ENCODE peak calls at places on chromosomes 11 and 22, in ten cellular contexts. E is erythroblast, N is stomach, Z is sigmoid colon, C is GM12878, V is body of pancreas, O is ovary, T is tibial nerve, A is right lobe of liver, Q is A549. H is an unnamed sample.

GRCh38 chr11:101049813-101050212 is 79.8 kb downstream of the PGR start:
- DNase-seq in E (no peak), N (no peak), Z (no peak), C (no peak), V (no peak), O (no peak), T (no peak), A (no peak), Q (no peak), H (no peak)

GRCh38 chr11:65851083-65851579 is 6.8 kb downstream of the CFL1 start:
- DNase-seq in E (peak; percentile 58), N (no peak), Z (no peak), C (no peak), V (no peak), O (no peak), T (no peak), A (no peak), Q (no peak), H (no peak)

GRCh38 chr11:30310623-30311022 is 12.3 kb upstream of the ARL14EP start:
- DNase-seq in E (no peak), N (no peak), Z (no peak), C (peak; percentile 53), V (no peak), O (no peak), T (no peak), A (no peak), Q (no peak), H (no peak)

GRCh38 chr11:8338138-8338537 is 74.5 kb upstream of the LMO1 start:
- DNase-seq in E (peak; percentile 20), N (peak; percentile 58), Z (no peak), C (no peak), V (peak; percentile 59), O (peak; percentile 30), T (no peak), A (peak; percentile 56), Q (peak; percentile 77), H (peak; percentile 85)

GRCh38 chr11:119797736-119798135 is 68.7 kb upstream of the NECTIN1 start:
- DNase-seq in E (no peak), N (no peak), Z (no peak), C (no peak), V (no peak), O (no peak), T (no peak), A (no peak), Q (no peak), H (no peak)

GRCh38 chr22:19149047-19149883 is 827 bp downstream of the GSC2 start:
- DNase-seq in E (peak; percentile 23), N (no peak), Z (no peak), C (no peak), V (no peak), O (no peak), T (no peak), A (no peak), Q (no peak), H (no peak)

GRCh38 chr11:61951484-61952135 is 1.5 kb downstream of the BEST1 start:
- DNase-seq in E (no peak), N (no peak), Z (peak; percentile 51), C (no peak), V (no peak), O (peak; percentile 16), T (no peak), A (no peak), Q (no peak), H (no peak)

GRCh38 chr11:70415642-70416395 is 17.5 kb downstream of the CTTN start:
- DNase-seq in E (no peak), N (no peak), Z (no peak), C (no peak), V (no peak), O (no peak), T (no peak), A (no peak), Q (no peak), H (no peak)

GRCh38 chr11:77749232-77749631 is 71.3 kb downstream of the RSF1 start:
- DNase-seq in E (no peak), N (no peak), Z (no peak), C (no peak), V (no peak), O (no peak), T (no peak), A (no peak), Q (no peak), H (no peak)
- TF ChIP-seq POLR2A in E (no peak), N (no peak), Z (no peak), C (no peak), V (no peak), O (no peak), T (no peak), A (no peak), Q (no peak), H (no peak)

GRCh38 chr11:121460941-121461514 is 8.3 kb upstream of the SORL1-AS1 start:
- DNase-seq in E (no peak), N (no peak), Z (no peak), C (no peak), V (no peak), O (no peak), T (no peak), A (peak; percentile 91), Q (no peak), H (no peak)

GRCh38 chr11:121461843-121462242 is 9.1 kb upstream of the SORL1-AS1 start:
- DNase-seq in E (no peak), N (no peak), Z (no peak), C (no peak), V (no peak), O (no peak), T (no peak), A (no peak), Q (no peak), H (no peak)

GRCh38 chr11:121458551-121458950 is 5.8 kb upstream of the SORL1-AS1 start:
- DNase-seq in E (no peak), N (no peak), Z (no peak), C (no peak), V (no peak), O (no peak), T (no peak), A (no peak), Q (no peak), H (no peak)

GRCh38 chr11:121456816-121457431 is 4.2 kb upstream of the SORL1-AS1 start:
- DNase-seq in E (no peak), N (no peak), Z (no peak), C (no peak), V (no peak), O (no peak), T (no peak), A (no peak), Q (no peak), H (no peak)

GRCh38 chr11:121459413-121460041 is 6.8 kb upstream of the SORL1-AS1 start:
- DNase-seq in E (no peak), N (no peak), Z (no peak), C (no peak), V (no peak), O (no peak), T (no peak), A (peak; percentile 83), Q (no peak), H (no peak)
- TF ChIP-seq POLR2A in E (no peak), N (no peak), Z (no peak), C (no peak), V (no peak), O (no peak), T (no peak), A (no peak), Q (no peak), H (no peak)

GRCh38 chr11:116812109-116812508 is 11.0 kb downstream of the APOA4 start:
- DNase-seq in E (no peak), N (peak; percentile 13), Z (no peak), C (no peak), V (no peak), O (no peak), T (no peak), A (no peak), Q (no peak), H (no peak)

GRCh38 chr11:116813170-116813569 is 9.9 kb downstream of the APOA4 start:
- DNase-seq in E (no peak), N (peak; percentile 11), Z (peak; percentile 10), C (no peak), V (no peak), O (no peak), T (no peak), A (no peak), Q (no peak), H (no peak)

GRCh38 chr11:116808262-116809175 is 14.6 kb downstream of the APOA4 start:
- DNase-seq in E (no peak), N (peak; percentile 81), Z (peak; percentile 30), C (no peak), V (peak; percentile 83), O (no peak), T (no peak), A (peak; percentile 95), Q (no peak), H (no peak)

GRCh38 chr11:116811194-116811593 is 11.9 kb downstream of the APOA4 start:
- DNase-seq in E (no peak), N (no peak), Z (no peak), C (no peak), V (no peak), O (no peak), T (no peak), A (no peak), Q (no peak), H (no peak)

GRCh38 chr11:116807601-116808261 is 15.4 kb downstream of the APOA4 start:
- DNase-seq in E (no peak), N (peak; percentile 21), Z (peak; percentile 54), C (no peak), V (peak; percentile 58), O (no peak), T (no peak), A (no peak), Q (no peak), H (no peak)
- TF ChIP-seq POLR2A in E (no peak), N (no peak), Z (no peak), C (no peak), V (no peak), O (no peak), T (no peak), A (no peak), Q (no peak), H (no peak)

GRCh38 chr11:64395545-64396078 is 36.6 kb downstream of the RPS6KA4 start:
- DNase-seq in E (no peak), N (no peak), Z (no peak), C (no peak), V (no peak), O (no peak), T (no peak), A (no peak), Q (no peak), H (no peak)

GRCh38 chr11:64401775-64402174 is 42.8 kb downstream of the RPS6KA4 start:
- DNase-seq in E (no peak), N (no peak), Z (no peak), C (no peak), V (no peak), O (no peak), T (no peak), A (no peak), Q (no peak), H (no peak)

GRCh38 chr11:64396079-64396591 is 37.2 kb downstream of the RPS6KA4 start:
- DNase-seq in E (no peak), N (no peak), Z (no peak), C (no peak), V (no peak), O (no peak), T (no peak), A (no peak), Q (no peak), H (no peak)

GRCh38 chr11:64400096-64400495 is 41.1 kb downstream of the RPS6KA4 start:
- DNase-seq in E (peak; percentile 55), N (peak; percentile 39), Z (no peak), C (no peak), V (no peak), O (no peak), T (no peak), A (no peak), Q (no peak), H (peak; percentile 82)

DNA sequence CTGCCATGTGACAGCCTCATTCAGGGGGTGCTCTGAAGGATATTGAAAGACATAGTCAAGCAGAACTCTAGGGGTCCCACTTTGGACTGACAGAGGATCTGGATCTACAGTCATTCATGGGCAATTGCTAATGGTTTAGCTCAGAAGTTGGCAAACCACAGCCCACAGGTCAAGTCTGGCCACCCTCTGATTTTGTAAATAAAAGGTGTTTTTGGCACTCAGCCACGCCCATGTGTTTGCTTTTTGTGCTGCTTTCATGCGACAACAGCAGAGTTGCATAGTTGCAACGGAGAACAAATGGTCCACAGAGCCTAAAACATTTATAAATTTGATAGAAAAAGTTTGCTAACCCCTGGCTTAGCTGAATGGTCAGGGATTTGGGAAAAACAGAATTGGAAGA is 41.7 kb downstream of the RPS6KA4 start:
- DNase-seq in E (no peak), N (peak; percentile 38), Z (no peak), C (no peak), V (peak; percentile 28), O (no peak), T (no peak), A (peak; percentile 51), Q (no peak), H (no peak)
- TF ChIP-seq POLR2A in E (no peak), N (no peak), Z (no peak), C (no peak), V (no peak), O (no peak), T (no peak), A (no peak), Q (no peak), H (no peak)

H was measured in H54.